ENCODE peak calls at places on chromosomes 5 and 9, in four cellular contexts. L is cardiac fibroblast, F is sigmoid colon, C is GM23338. Q is an unnamed sample.

GRCh38 chr9:87682618-87683017 is 43.3 kb upstream of the CTSL start:
- DNase-seq in F (no peak), C (no peak), L (no peak), Q (no peak)

GRCh38 chr5:17354265-17354664 is 136.8 kb downstream of the BASP1 start:
- DNase-seq in F (no peak), L (no peak), C (no peak), Q (no peak)

GRCh38 chr5:124057161-124057814 is 545.3 kb downstream of the CSNK1G3 start:
- DNase-seq in C (no peak), F (peak; percentile 66), L (no peak), Q (no peak)

GRCh38 chr9:75169623-75170022 is 81.3 kb downstream of the OSTF1 start:
- DNase-seq in F (no peak), L (peak; percentile 87), C (no peak), Q (no peak)

GRCh38 chr5:40985501-40985900 is 76.2 kb downstream of the C7 start:
- DNase-seq in L (no peak), F (no peak), C (no peak), Q (no peak)

GRCh38 chr9:134442486-134443168 is 116.4 kb downstream of the RXRA start:
- DNase-seq in F (no peak), L (peak; percentile 50), C (no peak), Q (peak; percentile 55)

GRCh38 chr9:108933231-108933630 is 693 bp downstream of the ELP1 start:
- DNase-seq in L (peak; percentile 7), C (no peak), F (no peak), Q (no peak)

GRCh38 chr9:106333487-106333886 is 529.5 kb upstream of the ZNF462 start:
- DNase-seq in C (no peak), L (no peak), F (no peak), Q (no peak)

GRCh38 chr9:134655101-134655500 is 13.5 kb downstream of the COL5A1 start:
- DNase-seq in F (peak; percentile 50), C (no peak), L (no peak), Q (no peak)

GRCh38 chr5:151082976-151083651 is 2.3 kb upstream of the TNIP1 start:
- DNase-seq in F (no peak), L (no peak), C (no peak), Q (peak; percentile 84)

GRCh38 chr5:151080620-151081425 is at the start of gene TNIP1:
- DNase-seq in C (peak; percentile 81), F (peak; percentile 97), L (peak; percentile 94), Q (peak; percentile 94)

GRCh38 chr5:151081426-151082273 is 816 bp upstream of the TNIP1 start:
- DNase-seq in C (no peak), L (no peak), F (no peak), Q (no peak)

GRCh38 chr5:151084363-151084762 is 3.5 kb upstream of the TNIP1 start:
- DNase-seq in F (no peak), L (peak; percentile 48), C (no peak), Q (no peak)

DNA sequence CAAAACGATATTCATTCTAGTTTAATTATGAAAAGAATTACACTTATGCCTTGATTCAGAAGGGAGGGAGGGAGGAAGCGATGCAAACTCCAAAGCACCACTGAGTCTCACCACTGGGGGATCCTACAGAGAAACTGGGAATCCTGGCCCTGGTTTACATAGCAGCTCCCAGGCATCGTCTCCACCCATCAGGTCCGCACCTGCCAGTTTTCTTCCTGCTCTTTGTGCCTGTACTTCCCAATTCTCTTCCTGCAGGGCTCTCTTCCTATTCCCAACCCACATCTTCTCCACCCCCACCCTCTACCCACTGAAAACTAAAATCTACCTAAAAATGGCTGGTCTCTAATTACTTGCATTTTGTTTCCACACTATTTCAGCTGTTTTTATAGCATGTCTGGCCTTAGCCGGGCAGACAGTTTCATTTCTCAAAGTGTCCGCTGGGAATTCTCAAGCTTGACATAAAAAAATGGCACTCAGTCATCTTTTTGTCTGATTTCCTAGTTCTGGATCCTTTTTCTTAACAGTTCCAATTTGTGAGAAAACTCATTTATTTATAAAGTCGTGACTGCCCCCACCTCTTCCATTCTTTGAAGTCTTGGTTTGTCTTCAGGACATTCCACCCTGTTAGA is 1.6 kb upstream of the TNIP1 start:
- DNase-seq in L (no peak), C (peak; percentile 85), F (no peak), Q (no peak)
- TF ChIP-seq CTCF in L (peak; percentile 47), C (peak; percentile 25), F (peak; percentile 35), Q (no peak)

GRCh38 chr5:149011731-149012130 is 51.1 kb downstream of the SH3TC2 start:
- DNase-seq in L (no peak), C (no peak), F (no peak), Q (no peak)
- TF ChIP-seq CTCF in L (no peak), C (no peak), F (no peak), Q (no peak)

GRCh38 chr5:74393943-74394342 is 246.6 kb downstream of the ENC1 start:
- DNase-seq in L (no peak), C (no peak), F (no peak), Q (no peak)

GRCh38 chr5:74396913-74397606 is 243.5 kb downstream of the ENC1 start:
- DNase-seq in L (no peak), F (no peak), C (no peak), Q (no peak)

GRCh38 chr5:74392698-74393431 is 247.7 kb downstream of the ENC1 start:
- DNase-seq in L (peak; percentile 45), C (no peak), F (no peak), Q (no peak)

GRCh38 chr5:74394924-74395880 is 245.3 kb downstream of the ENC1 start:
- DNase-seq in L (no peak), C (peak; percentile 90), F (no peak), Q (no peak)

GRCh38 chr5:74394543-74394923 is 246.0 kb downstream of the ENC1 start:
- DNase-seq in C (peak; percentile 48), F (no peak), L (no peak), Q (no peak)
- TF ChIP-seq CTCF in C (peak; percentile 58), F (no peak), L (peak; percentile 20), Q (no peak)

GRCh38 chr9:15509931-15510788 is 610 bp downstream of the PSIP1 start:
- DNase-seq in L (peak; percentile 32), F (peak; percentile 67), C (peak; percentile 76), Q (peak; percentile 64)
- TF ChIP-seq CTCF in L (no peak), F (no peak), C (no peak), Q (no peak)

DNA sequence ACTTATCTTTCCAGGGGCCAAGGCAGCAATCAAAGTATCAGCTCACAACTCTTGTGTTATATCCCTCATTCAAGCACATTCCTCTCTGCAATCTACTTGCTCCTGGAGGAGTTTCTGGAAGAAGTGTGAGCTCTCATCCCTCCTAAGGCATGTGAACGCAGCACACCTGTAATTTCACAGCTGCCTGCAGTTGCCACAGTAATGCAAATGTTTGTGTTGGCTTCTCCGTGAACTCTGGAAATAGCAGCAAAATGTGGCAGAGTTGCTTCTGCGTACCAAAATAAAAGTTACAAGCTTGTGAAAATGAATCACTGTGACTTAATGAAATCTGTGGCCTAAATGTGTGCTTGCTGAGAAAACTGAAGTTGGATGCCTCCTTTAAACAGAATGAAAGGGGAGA is 89.8 kb upstream of the EQTN start:
- DNase-seq in C (peak; percentile 39), F (no peak), L (no peak), Q (no peak)
- TF ChIP-seq CTCF in C (no peak), F (no peak), L (no peak), Q (no peak)

GRCh38 chr9:122536138-122536537 is 9.0 kb upstream of the OR1N1 start:
- DNase-seq in C (no peak), F (no peak), L (no peak), Q (no peak)
- TF ChIP-seq CTCF in C (no peak), F (no peak), L (no peak), Q (no peak)

DNA sequence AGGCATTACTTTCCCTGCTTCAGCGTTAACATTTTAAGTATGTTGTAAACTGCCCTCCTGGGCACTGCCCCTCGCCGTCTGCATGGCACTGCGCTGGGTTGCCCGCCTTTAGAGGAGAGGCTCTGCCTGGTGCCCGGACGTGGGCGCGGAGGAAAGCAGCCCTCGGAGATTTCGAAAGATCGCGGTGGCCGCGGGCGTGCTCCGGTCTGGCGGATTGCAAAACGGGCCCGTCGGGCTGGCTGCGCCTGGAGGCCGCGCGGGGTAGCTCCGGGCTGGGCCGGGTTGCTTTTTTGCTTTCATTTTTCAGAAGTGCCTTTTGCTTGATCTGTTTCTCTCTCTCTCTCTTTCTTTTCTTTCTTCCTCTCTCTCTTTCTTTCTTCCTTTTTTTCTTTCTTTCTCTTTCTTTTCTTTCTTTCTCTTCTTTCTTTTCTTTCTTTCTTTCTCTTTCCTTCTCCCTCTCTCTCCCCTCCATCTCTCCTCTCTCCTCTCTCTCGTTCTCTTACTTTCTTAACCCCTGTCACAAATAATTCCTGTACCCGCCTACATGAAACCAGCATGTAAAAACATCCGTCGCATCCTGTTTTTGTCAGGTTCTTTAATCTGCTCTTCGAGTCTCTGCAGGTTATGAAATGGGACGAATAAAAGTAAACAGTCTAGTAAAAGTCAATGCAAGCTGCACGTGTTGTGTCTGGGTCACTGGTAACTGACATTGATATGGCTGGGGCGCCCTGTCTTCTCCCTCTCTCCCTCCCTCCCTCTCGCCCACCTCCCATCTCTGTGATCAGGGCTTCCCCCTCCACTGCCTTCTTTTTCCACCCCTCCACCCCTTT is 1.7 kb downstream of the FST start:
- DNase-seq in C (peak; percentile 71), L (peak; percentile 86), F (peak; percentile 89), Q (peak; percentile 80)
- TF ChIP-seq CTCF in C (no peak), L (peak; percentile 35), F (peak; percentile 50), Q (peak; percentile 37)

Q was measured in activated CD8-positive, alpha-beta T cell treated with anti-CD3 and anti-CD28 coated beads for 36 hours.